ENCODE peak calls at places on chromosomes 11 and 22, in eight cellular contexts. One of them, this sample, is unnamed. For H3K36me3, the result is how much of the 10 kb centered on the place peaks cover.

GRCh38 chr22:40922484-40923303 is 28.5 kb upstream of the RBX1 start:
- DNase-seq in tibial artery: no peak
- DNase-seq in brain microvascular endothelial cell: peak
- DNase-seq in Panc1: peak
- DNase-seq in BE2C: peak
- DNase-seq in transverse colon: no peak
- DNase-seq in mucosa of descending colon: peak
- DNase-seq in IMR-90: peak
- DNase-seq in this sample: peak

GRCh38 chr11:78313898-78314297 is 103.7 kb downstream of the GAB2 start:
- DNase-seq in tibial artery: no peak
- DNase-seq in brain microvascular endothelial cell: no peak
- DNase-seq in Panc1: no peak
- DNase-seq in BE2C: no peak
- DNase-seq in transverse colon: peak
- DNase-seq in mucosa of descending colon: peak
- DNase-seq in IMR-90: peak
- DNase-seq in this sample: no peak

GRCh38 chr11:116990061-116990473 is 108.2 kb downstream of the SIK3 start:
- DNase-seq in tibial artery: no peak
- DNase-seq in brain microvascular endothelial cell: peak
- DNase-seq in Panc1: no peak
- DNase-seq in BE2C: no peak
- DNase-seq in transverse colon: no peak
- DNase-seq in mucosa of descending colon: peak
- DNase-seq in IMR-90: peak
- DNase-seq in this sample: no peak

GRCh38 chr22:28180804-28181203 is 261.7 kb upstream of the PITPNB start:
- DNase-seq in tibial artery: no peak
- DNase-seq in brain microvascular endothelial cell: no peak
- DNase-seq in Panc1: no peak
- DNase-seq in BE2C: no peak
- DNase-seq in transverse colon: no peak
- DNase-seq in mucosa of descending colon: no peak
- DNase-seq in IMR-90: no peak
- DNase-seq in this sample: no peak

GRCh38 chr11:129252621-129253020 is 60.5 kb upstream of the ARHGAP32 start:
- DNase-seq in tibial artery: no peak
- DNase-seq in brain microvascular endothelial cell: no peak
- DNase-seq in Panc1: no peak
- DNase-seq in BE2C: no peak
- DNase-seq in transverse colon: no peak
- DNase-seq in mucosa of descending colon: no peak
- DNase-seq in IMR-90: no peak
- DNase-seq in this sample: no peak

GRCh38 chr11:27118371-27118770 is 77.8 kb downstream of the BBOX1 start:
- DNase-seq in tibial artery: no peak
- DNase-seq in brain microvascular endothelial cell: no peak
- DNase-seq in Panc1: no peak
- DNase-seq in BE2C: no peak
- DNase-seq in transverse colon: no peak
- DNase-seq in mucosa of descending colon: no peak
- DNase-seq in IMR-90: peak
- DNase-seq in this sample: no peak

GRCh38 chr22:27682438-27682837 is 119.1 kb downstream of the MN1 start:
- DNase-seq in tibial artery: no peak
- DNase-seq in brain microvascular endothelial cell: no peak
- DNase-seq in Panc1: no peak
- DNase-seq in BE2C: peak
- DNase-seq in transverse colon: no peak
- DNase-seq in mucosa of descending colon: no peak
- DNase-seq in IMR-90: no peak
- DNase-seq in this sample: no peak

GRCh38 chr11:100870138-100870537 is 183.1 kb downstream of the ARHGAP42 start:
- DNase-seq in tibial artery: no peak
- DNase-seq in brain microvascular endothelial cell: no peak
- DNase-seq in Panc1: no peak
- DNase-seq in BE2C: no peak
- DNase-seq in transverse colon: no peak
- DNase-seq in mucosa of descending colon: no peak
- DNase-seq in IMR-90: no peak
- DNase-seq in this sample: no peak

GRCh38 chr11:79440451-79441158 is at the start of gene TENM4:
- DNase-seq in tibial artery: peak
- DNase-seq in brain microvascular endothelial cell: no peak
- DNase-seq in Panc1: no peak
- DNase-seq in BE2C: peak
- DNase-seq in transverse colon: peak
- DNase-seq in mucosa of descending colon: peak
- DNase-seq in IMR-90: peak
- DNase-seq in this sample: no peak

GRCh38 chr11:115363921-115364320 is 140.3 kb downstream of the CADM1 start:
- DNase-seq in tibial artery: no peak
- DNase-seq in brain microvascular endothelial cell: no peak
- DNase-seq in Panc1: no peak
- DNase-seq in BE2C: no peak
- DNase-seq in transverse colon: no peak
- DNase-seq in mucosa of descending colon: no peak
- DNase-seq in IMR-90: peak
- DNase-seq in this sample: no peak

GRCh38 chr11:100925935-100926334 is 203.7 kb downstream of the PGR start:
- DNase-seq in tibial artery: no peak
- DNase-seq in brain microvascular endothelial cell: peak
- DNase-seq in Panc1: no peak
- DNase-seq in BE2C: no peak
- DNase-seq in transverse colon: no peak
- DNase-seq in mucosa of descending colon: no peak
- DNase-seq in IMR-90: peak
- DNase-seq in this sample: no peak

GRCh38 chr11:122439911-122440782 is 215.4 kb upstream of the UBASH3B start:
- DNase-seq in tibial artery: peak
- DNase-seq in brain microvascular endothelial cell: peak
- DNase-seq in Panc1: no peak
- DNase-seq in BE2C: no peak
- DNase-seq in transverse colon: no peak
- DNase-seq in mucosa of descending colon: no peak
- DNase-seq in IMR-90: peak
- DNase-seq in this sample: no peak
- H3K4me3 ChIP-seq in tibial artery: peak
- H3K4me3 ChIP-seq in brain microvascular endothelial cell: peak
- H3K4me3 ChIP-seq in Panc1: peak
- H3K4me3 ChIP-seq in BE2C: no peak
- H3K4me3 ChIP-seq in transverse colon: peak
- H3K4me3 ChIP-seq in mucosa of descending colon: no peak
- H3K4me3 ChIP-seq in IMR-90: peak
- H3K4me3 ChIP-seq in this sample: peak

DNA sequence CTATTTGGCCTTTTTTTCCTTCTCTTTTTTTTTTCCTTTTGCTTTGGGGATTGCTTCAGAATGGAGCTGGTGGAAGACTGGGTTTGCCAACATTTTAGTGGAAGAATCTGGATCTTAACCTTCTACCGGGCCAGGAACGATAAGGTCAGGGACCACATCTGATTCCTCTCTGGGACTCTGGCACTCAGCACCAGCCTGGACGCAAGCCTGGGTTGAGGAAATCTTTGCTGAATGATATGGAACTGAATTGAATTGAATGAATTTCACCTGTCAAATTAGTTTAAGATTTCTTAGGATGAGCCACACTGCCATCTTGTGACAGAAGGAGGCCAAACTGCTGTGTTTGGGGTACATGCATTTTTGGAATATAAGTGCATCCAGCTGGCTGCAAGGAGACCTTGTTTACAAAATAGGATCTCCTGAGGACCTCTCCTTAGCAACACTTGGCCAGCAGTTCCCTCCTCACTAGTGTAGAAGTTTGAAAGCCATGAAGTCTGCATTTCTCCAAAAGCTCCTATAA is 30.4 kb downstream of the TPBGL start:
- DNase-seq in tibial artery: no peak
- DNase-seq in brain microvascular endothelial cell: no peak
- DNase-seq in Panc1: no peak
- DNase-seq in BE2C: peak
- DNase-seq in transverse colon: peak
- DNase-seq in mucosa of descending colon: no peak
- DNase-seq in IMR-90: peak
- DNase-seq in this sample: no peak
- TF ChIP-seq CTCF in tibial artery: no peak
- TF ChIP-seq CTCF in brain microvascular endothelial cell: peak
- TF ChIP-seq CTCF in Panc1: peak
- TF ChIP-seq CTCF in BE2C: peak
- TF ChIP-seq CTCF in transverse colon: no peak
- TF ChIP-seq CTCF in mucosa of descending colon: no peak
- TF ChIP-seq CTCF in IMR-90: peak
- TF ChIP-seq CTCF in this sample: peak

DNA sequence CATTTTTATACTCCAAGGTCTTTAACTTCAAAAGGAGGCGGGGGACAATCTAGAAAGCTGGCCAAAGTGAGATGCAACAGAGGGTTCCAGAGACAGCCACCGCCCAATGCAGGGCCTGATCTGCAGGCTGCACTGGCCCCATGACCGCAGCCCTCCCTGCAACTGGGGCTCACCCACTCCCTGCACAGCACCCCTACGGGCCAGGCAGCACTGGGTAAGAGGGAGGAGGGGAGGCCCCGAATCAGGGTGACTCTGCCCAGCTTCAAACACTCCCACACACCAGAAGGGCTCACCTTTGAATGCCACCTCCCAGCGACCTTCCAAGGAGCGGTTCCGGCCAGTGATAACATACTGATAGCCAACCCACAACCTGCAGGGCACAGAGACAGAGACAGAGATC is 59.3 kb downstream of the DGCR2 start:
- DNase-seq in tibial artery: no peak
- DNase-seq in brain microvascular endothelial cell: no peak
- DNase-seq in Panc1: no peak
- DNase-seq in BE2C: no peak
- DNase-seq in transverse colon: no peak
- DNase-seq in mucosa of descending colon: no peak
- DNase-seq in IMR-90: no peak
- DNase-seq in this sample: no peak
- H3K36me3 ChIP-seq in tibial artery: half or more
- H3K36me3 ChIP-seq in brain microvascular endothelial cell: under half
- H3K36me3 ChIP-seq in Panc1: under half
- H3K36me3 ChIP-seq in BE2C: under half
- H3K36me3 ChIP-seq in transverse colon: under half
- H3K36me3 ChIP-seq in mucosa of descending colon: under half
- H3K36me3 ChIP-seq in IMR-90: under half
- H3K36me3 ChIP-seq in this sample: under half

DNA sequence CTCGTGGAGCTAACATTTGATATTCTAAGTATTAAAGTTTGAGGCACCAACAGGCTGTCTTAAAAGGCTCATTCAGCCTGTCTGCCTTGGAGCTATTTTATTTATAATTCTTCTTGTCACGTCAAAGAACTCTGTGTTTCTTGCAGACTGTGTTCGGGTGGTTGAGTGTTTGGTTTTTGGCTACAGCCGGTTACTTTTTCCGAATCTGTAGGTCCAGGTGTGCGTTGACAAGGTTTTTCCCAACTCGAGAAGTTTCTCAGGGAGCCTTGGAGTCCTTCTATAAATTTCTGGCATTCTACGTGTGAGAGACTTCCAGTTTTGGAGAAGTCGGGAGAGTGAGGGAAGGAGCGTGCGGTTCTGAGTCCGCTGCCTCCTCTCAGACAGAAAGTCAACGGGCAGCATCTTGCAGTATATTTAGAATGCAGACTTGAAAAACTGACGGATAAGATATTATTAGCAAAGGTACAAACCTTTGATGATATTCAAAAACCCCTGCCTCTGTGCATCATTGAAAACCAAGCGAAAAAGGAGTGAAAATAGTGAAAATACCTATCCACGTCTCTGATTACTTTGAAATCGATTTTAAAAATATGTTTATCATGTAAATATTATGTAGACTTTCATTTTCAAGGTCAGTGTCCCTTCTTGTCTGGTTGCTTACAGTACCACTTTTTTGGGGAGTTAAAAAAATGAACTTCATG is 85.2 kb upstream of the PPARA start:
- DNase-seq in tibial artery: peak
- DNase-seq in brain microvascular endothelial cell: no peak
- DNase-seq in Panc1: no peak
- DNase-seq in BE2C: no peak
- DNase-seq in transverse colon: peak
- DNase-seq in mucosa of descending colon: no peak
- DNase-seq in IMR-90: no peak
- DNase-seq in this sample: no peak
- H3K4me3 ChIP-seq in tibial artery: peak
- H3K4me3 ChIP-seq in brain microvascular endothelial cell: no peak
- H3K4me3 ChIP-seq in Panc1: peak
- H3K4me3 ChIP-seq in BE2C: peak
- H3K4me3 ChIP-seq in transverse colon: peak
- H3K4me3 ChIP-seq in mucosa of descending colon: no peak
- H3K4me3 ChIP-seq in IMR-90: no peak
- H3K4me3 ChIP-seq in this sample: no peak

GRCh38 chr22:31846161-31847115 is 92.6 kb downstream of the DEPDC5 start:
- DNase-seq in tibial artery: no peak
- DNase-seq in brain microvascular endothelial cell: peak
- DNase-seq in Panc1: no peak
- DNase-seq in BE2C: peak
- DNase-seq in transverse colon: no peak
- DNase-seq in mucosa of descending colon: no peak
- DNase-seq in IMR-90: peak
- DNase-seq in this sample: no peak
- TF ChIP-seq CTCF in tibial artery: no peak
- TF ChIP-seq CTCF in brain microvascular endothelial cell: peak
- TF ChIP-seq CTCF in Panc1: no peak
- TF ChIP-seq CTCF in BE2C: peak
- TF ChIP-seq CTCF in transverse colon: no peak
- TF ChIP-seq CTCF in mucosa of descending colon: no peak
- TF ChIP-seq CTCF in IMR-90: peak
- TF ChIP-seq CTCF in this sample: no peak

GRCh38 chr22:42625416-42625815 is 10.7 kb upstream of the POLDIP3 start:
- DNase-seq in tibial artery: no peak
- DNase-seq in brain microvascular endothelial cell: no peak
- DNase-seq in Panc1: no peak
- DNase-seq in BE2C: no peak
- DNase-seq in transverse colon: no peak
- DNase-seq in mucosa of descending colon: no peak
- DNase-seq in IMR-90: no peak
- DNase-seq in this sample: no peak

GRCh38 chr22:42627981-42628380 is 12.4 kb downstream of the ATP5MGL start:
- DNase-seq in tibial artery: no peak
- DNase-seq in brain microvascular endothelial cell: no peak
- DNase-seq in Panc1: no peak
- DNase-seq in BE2C: no peak
- DNase-seq in transverse colon: no peak
- DNase-seq in mucosa of descending colon: no peak
- DNase-seq in IMR-90: no peak
- DNase-seq in this sample: no peak

GRCh38 chr22:42626431-42626830 is 11.7 kb upstream of the POLDIP3 start:
- DNase-seq in tibial artery: no peak
- DNase-seq in brain microvascular endothelial cell: no peak
- DNase-seq in Panc1: no peak
- DNase-seq in BE2C: no peak
- DNase-seq in transverse colon: no peak
- DNase-seq in mucosa of descending colon: no peak
- DNase-seq in IMR-90: no peak
- DNase-seq in this sample: no peak

GRCh38 chr22:42624551-42625106 is 9.9 kb upstream of the POLDIP3 start:
- DNase-seq in tibial artery: no peak
- DNase-seq in brain microvascular endothelial cell: no peak
- DNase-seq in Panc1: no peak
- DNase-seq in BE2C: no peak
- DNase-seq in transverse colon: no peak
- DNase-seq in mucosa of descending colon: no peak
- DNase-seq in IMR-90: no peak
- DNase-seq in this sample: no peak

GRCh38 chr22:42626951-42627625 is 12.4 kb upstream of the POLDIP3 start:
- DNase-seq in tibial artery: no peak
- DNase-seq in brain microvascular endothelial cell: no peak
- DNase-seq in Panc1: no peak
- DNase-seq in BE2C: no peak
- DNase-seq in transverse colon: no peak
- DNase-seq in mucosa of descending colon: no peak
- DNase-seq in IMR-90: no peak
- DNase-seq in this sample: no peak
- H3K36me3 ChIP-seq in tibial artery: half or more
- H3K36me3 ChIP-seq in brain microvascular endothelial cell: half or more
- H3K36me3 ChIP-seq in Panc1: under half
- H3K36me3 ChIP-seq in BE2C: under half
- H3K36me3 ChIP-seq in transverse colon: under half
- H3K36me3 ChIP-seq in mucosa of descending colon: under half
- H3K36me3 ChIP-seq in IMR-90: half or more
- H3K36me3 ChIP-seq in this sample: half or more